ENCODE peak calls at places on chromosomes 3 and 15, in seven cellular contexts. One of them, this sample, is unnamed.

GRCh38 chr3:61561374-61562041 is at the start of gene PTPRG:
- DNase-seq in left cardiac atrium: peak; percentile 93
- DNase-seq in stimulated activated CD8-positive, alpha-beta memory T cell treated with anti-CD3 and anti-CD28 coated beads, Interleukin-15, amount 100 ng/mL, for 1 hour: no peak
- DNase-seq in midbrain: peak; percentile 71
- DNase-seq in NCI-H1694 treated with DMSO at 0.1 percent for 48 hours: peak; percentile 57
- DNase-seq in stimulated activated naive B cell treated with anti-CD40 and anti-IgM and Interleukin-4, amounts not matched to agents 10 μg/mL and 1 μg/mL and 100 μg/mL, for 72 hours: peak; percentile 16
- DNase-seq in C1 segment of cervical spinal cord: peak; percentile 71
- DNase-seq in this sample: peak; percentile 84

GRCh38 chr3:164791263-164791662 is 287.0 kb downstream of the SI start:
- DNase-seq in left cardiac atrium: no peak
- DNase-seq in stimulated activated CD8-positive, alpha-beta memory T cell treated with anti-CD3 and anti-CD28 coated beads, Interleukin-15, amount 100 ng/mL, for 1 hour: no peak
- DNase-seq in midbrain: no peak
- DNase-seq in NCI-H1694 treated with DMSO at 0.1 percent for 48 hours: no peak
- DNase-seq in stimulated activated naive B cell treated with anti-CD40 and anti-IgM and Interleukin-4, amounts not matched to agents 10 μg/mL and 1 μg/mL and 100 μg/mL, for 72 hours: no peak
- DNase-seq in C1 segment of cervical spinal cord: no peak
- DNase-seq in this sample: no peak

GRCh38 chr3:142577701-142578308 is 728 bp downstream of the ATR start:
- DNase-seq in left cardiac atrium: no peak
- DNase-seq in stimulated activated CD8-positive, alpha-beta memory T cell treated with anti-CD3 and anti-CD28 coated beads, Interleukin-15, amount 100 ng/mL, for 1 hour: no peak
- DNase-seq in midbrain: no peak
- DNase-seq in NCI-H1694 treated with DMSO at 0.1 percent for 48 hours: no peak
- DNase-seq in stimulated activated naive B cell treated with anti-CD40 and anti-IgM and Interleukin-4, amounts not matched to agents 10 μg/mL and 1 μg/mL and 100 μg/mL, for 72 hours: no peak
- DNase-seq in C1 segment of cervical spinal cord: no peak
- DNase-seq in this sample: no peak

GRCh38 chr15:69499521-69500201 is 47.0 kb downstream of the RPLP1 start:
- DNase-seq in left cardiac atrium: peak; percentile 35
- DNase-seq in stimulated activated CD8-positive, alpha-beta memory T cell treated with anti-CD3 and anti-CD28 coated beads, Interleukin-15, amount 100 ng/mL, for 1 hour: no peak
- DNase-seq in midbrain: peak; percentile 28
- DNase-seq in NCI-H1694 treated with DMSO at 0.1 percent for 48 hours: no peak
- DNase-seq in stimulated activated naive B cell treated with anti-CD40 and anti-IgM and Interleukin-4, amounts not matched to agents 10 μg/mL and 1 μg/mL and 100 μg/mL, for 72 hours: no peak
- DNase-seq in C1 segment of cervical spinal cord: no peak
- DNase-seq in this sample: peak; percentile 17

GRCh38 chr3:171242170-171242569 is 215.7 kb upstream of the SLC2A2 start:
- DNase-seq in left cardiac atrium: no peak
- DNase-seq in stimulated activated CD8-positive, alpha-beta memory T cell treated with anti-CD3 and anti-CD28 coated beads, Interleukin-15, amount 100 ng/mL, for 1 hour: no peak
- DNase-seq in midbrain: no peak
- DNase-seq in NCI-H1694 treated with DMSO at 0.1 percent for 48 hours: no peak
- DNase-seq in stimulated activated naive B cell treated with anti-CD40 and anti-IgM and Interleukin-4, amounts not matched to agents 10 μg/mL and 1 μg/mL and 100 μg/mL, for 72 hours: no peak
- DNase-seq in C1 segment of cervical spinal cord: no peak
- DNase-seq in this sample: no peak

GRCh38 chr3:62823461-62824050 is 51.7 kb downstream of the CADPS start:
- DNase-seq in left cardiac atrium: no peak
- DNase-seq in stimulated activated CD8-positive, alpha-beta memory T cell treated with anti-CD3 and anti-CD28 coated beads, Interleukin-15, amount 100 ng/mL, for 1 hour: no peak
- DNase-seq in midbrain: no peak
- DNase-seq in NCI-H1694 treated with DMSO at 0.1 percent for 48 hours: no peak
- DNase-seq in stimulated activated naive B cell treated with anti-CD40 and anti-IgM and Interleukin-4, amounts not matched to agents 10 μg/mL and 1 μg/mL and 100 μg/mL, for 72 hours: no peak
- DNase-seq in C1 segment of cervical spinal cord: no peak
- DNase-seq in this sample: no peak

GRCh38 chr3:27960133-27960532 is 238.0 kb upstream of the EOMES start:
- DNase-seq in left cardiac atrium: no peak
- DNase-seq in stimulated activated CD8-positive, alpha-beta memory T cell treated with anti-CD3 and anti-CD28 coated beads, Interleukin-15, amount 100 ng/mL, for 1 hour: no peak
- DNase-seq in midbrain: no peak
- DNase-seq in NCI-H1694 treated with DMSO at 0.1 percent for 48 hours: no peak
- DNase-seq in stimulated activated naive B cell treated with anti-CD40 and anti-IgM and Interleukin-4, amounts not matched to agents 10 μg/mL and 1 μg/mL and 100 μg/mL, for 72 hours: no peak
- DNase-seq in C1 segment of cervical spinal cord: no peak
- DNase-seq in this sample: no peak

GRCh38 chr15:33506781-33507180 is 196.0 kb downstream of the RYR3 start:
- DNase-seq in left cardiac atrium: no peak
- DNase-seq in stimulated activated CD8-positive, alpha-beta memory T cell treated with anti-CD3 and anti-CD28 coated beads, Interleukin-15, amount 100 ng/mL, for 1 hour: no peak
- DNase-seq in midbrain: no peak
- DNase-seq in NCI-H1694 treated with DMSO at 0.1 percent for 48 hours: no peak
- DNase-seq in stimulated activated naive B cell treated with anti-CD40 and anti-IgM and Interleukin-4, amounts not matched to agents 10 μg/mL and 1 μg/mL and 100 μg/mL, for 72 hours: no peak
- DNase-seq in C1 segment of cervical spinal cord: no peak
- DNase-seq in this sample: peak; percentile 20

GRCh38 chr3:52798978-52799476 is 4.4 kb downstream of the ITIH3 start:
- DNase-seq in left cardiac atrium: no peak
- DNase-seq in stimulated activated CD8-positive, alpha-beta memory T cell treated with anti-CD3 and anti-CD28 coated beads, Interleukin-15, amount 100 ng/mL, for 1 hour: no peak
- DNase-seq in midbrain: no peak
- DNase-seq in NCI-H1694 treated with DMSO at 0.1 percent for 48 hours: peak; percentile 0
- DNase-seq in stimulated activated naive B cell treated with anti-CD40 and anti-IgM and Interleukin-4, amounts not matched to agents 10 μg/mL and 1 μg/mL and 100 μg/mL, for 72 hours: no peak
- DNase-seq in C1 segment of cervical spinal cord: no peak
- DNase-seq in this sample: no peak

GRCh38 chr15:47750740-47751262 is 33.5 kb downstream of the SEMA6D start:
- DNase-seq in left cardiac atrium: no peak
- DNase-seq in stimulated activated CD8-positive, alpha-beta memory T cell treated with anti-CD3 and anti-CD28 coated beads, Interleukin-15, amount 100 ng/mL, for 1 hour: no peak
- DNase-seq in midbrain: no peak
- DNase-seq in NCI-H1694 treated with DMSO at 0.1 percent for 48 hours: no peak
- DNase-seq in stimulated activated naive B cell treated with anti-CD40 and anti-IgM and Interleukin-4, amounts not matched to agents 10 μg/mL and 1 μg/mL and 100 μg/mL, for 72 hours: no peak
- DNase-seq in C1 segment of cervical spinal cord: no peak
- DNase-seq in this sample: no peak

GRCh38 chr15:98684995-98685525 is 36.7 kb downstream of the IGF1R start:
- DNase-seq in left cardiac atrium: no peak
- DNase-seq in stimulated activated CD8-positive, alpha-beta memory T cell treated with anti-CD3 and anti-CD28 coated beads, Interleukin-15, amount 100 ng/mL, for 1 hour: no peak
- DNase-seq in midbrain: no peak
- DNase-seq in NCI-H1694 treated with DMSO at 0.1 percent for 48 hours: no peak
- DNase-seq in stimulated activated naive B cell treated with anti-CD40 and anti-IgM and Interleukin-4, amounts not matched to agents 10 μg/mL and 1 μg/mL and 100 μg/mL, for 72 hours: no peak
- DNase-seq in C1 segment of cervical spinal cord: no peak
- DNase-seq in this sample: no peak

GRCh38 chr15:39110746-39111145 is 470.1 kb upstream of the THBS1 start:
- DNase-seq in left cardiac atrium: no peak
- DNase-seq in stimulated activated CD8-positive, alpha-beta memory T cell treated with anti-CD3 and anti-CD28 coated beads, Interleukin-15, amount 100 ng/mL, for 1 hour: no peak
- DNase-seq in midbrain: no peak
- DNase-seq in NCI-H1694 treated with DMSO at 0.1 percent for 48 hours: no peak
- DNase-seq in stimulated activated naive B cell treated with anti-CD40 and anti-IgM and Interleukin-4, amounts not matched to agents 10 μg/mL and 1 μg/mL and 100 μg/mL, for 72 hours: no peak
- DNase-seq in C1 segment of cervical spinal cord: no peak
- DNase-seq in this sample: no peak

GRCh38 chr3:57048728-57049127 is 11.7 kb upstream of the SPATA12 start:
- DNase-seq in left cardiac atrium: no peak
- DNase-seq in stimulated activated CD8-positive, alpha-beta memory T cell treated with anti-CD3 and anti-CD28 coated beads, Interleukin-15, amount 100 ng/mL, for 1 hour: no peak
- DNase-seq in midbrain: no peak
- DNase-seq in NCI-H1694 treated with DMSO at 0.1 percent for 48 hours: no peak
- DNase-seq in stimulated activated naive B cell treated with anti-CD40 and anti-IgM and Interleukin-4, amounts not matched to agents 10 μg/mL and 1 μg/mL and 100 μg/mL, for 72 hours: no peak
- DNase-seq in C1 segment of cervical spinal cord: no peak
- DNase-seq in this sample: no peak

GRCh38 chr15:88651971-88652370 is 13.2 kb downstream of the ISG20 start:
- DNase-seq in left cardiac atrium: peak; percentile 12
- DNase-seq in stimulated activated CD8-positive, alpha-beta memory T cell treated with anti-CD3 and anti-CD28 coated beads, Interleukin-15, amount 100 ng/mL, for 1 hour: no peak
- DNase-seq in midbrain: no peak
- DNase-seq in NCI-H1694 treated with DMSO at 0.1 percent for 48 hours: no peak
- DNase-seq in stimulated activated naive B cell treated with anti-CD40 and anti-IgM and Interleukin-4, amounts not matched to agents 10 μg/mL and 1 μg/mL and 100 μg/mL, for 72 hours: no peak
- DNase-seq in C1 segment of cervical spinal cord: no peak
- DNase-seq in this sample: no peak

GRCh38 chr15:38168472-38169057 is 84.1 kb upstream of the SPRED1 start:
- DNase-seq in left cardiac atrium: no peak
- DNase-seq in stimulated activated CD8-positive, alpha-beta memory T cell treated with anti-CD3 and anti-CD28 coated beads, Interleukin-15, amount 100 ng/mL, for 1 hour: no peak
- DNase-seq in midbrain: no peak
- DNase-seq in NCI-H1694 treated with DMSO at 0.1 percent for 48 hours: no peak
- DNase-seq in stimulated activated naive B cell treated with anti-CD40 and anti-IgM and Interleukin-4, amounts not matched to agents 10 μg/mL and 1 μg/mL and 100 μg/mL, for 72 hours: no peak
- DNase-seq in C1 segment of cervical spinal cord: no peak
- DNase-seq in this sample: no peak

This sample was measured in NCI-H2081.